ENCODE peak calls at places on chromosomes 13 and 19, in six cellular contexts. G is brain microvascular endothelial cell, Z is uterus, N is HepG2, S is cardiac muscle cell, E is IMR-90. U is an unnamed sample.

GRCh38 chr19:8681345-8682021 is 17.1 kb downstream of the ACTL9 start:
- DNase-seq in G (no peak), Z (no peak), N (no peak), S (no peak), E (no peak), U (no peak)

GRCh38 chr19:41328157-41328817 is 18.3 kb downstream of the CCDC97 start:
- DNase-seq in G (no peak), Z (no peak), N (no peak), S (no peak), E (peak; percentile 71), U (no peak)

GRCh38 chr13:108621421-108621820 is 8.0 kb upstream of the MYO16 start:
- DNase-seq in G (no peak), Z (no peak), N (no peak), S (no peak), E (no peak), U (no peak)

GRCh38 chr13:41418027-41418426 is 39.3 kb upstream of the RGCC start:
- DNase-seq in G (peak; percentile 82), Z (no peak), N (no peak), S (peak; percentile 84), E (peak; percentile 72), U (no peak)

GRCh38 chr19:55676889-55677505 is 2.0 kb downstream of the EPN1 start:
- DNase-seq in G (no peak), Z (no peak), N (no peak), S (no peak), E (no peak), U (no peak)

GRCh38 chr13:73158851-73159250 is 100.0 kb downstream of the KLF5 start:
- DNase-seq in G (peak; percentile 40), Z (no peak), N (no peak), S (peak; percentile 49), E (peak; percentile 75), U (no peak)

GRCh38 chr13:111323950-111324651 is 3.7 kb downstream of the TEX29 start:
- DNase-seq in G (no peak), Z (no peak), N (no peak), S (no peak), E (peak; percentile 5), U (no peak)

GRCh38 chr19:34141036-34141435 is 31.3 kb upstream of the LSM14A start:
- DNase-seq in G (no peak), Z (no peak), N (no peak), S (no peak), E (no peak), U (no peak)

GRCh38 chr13:40813662-40814454 is 24.4 kb downstream of the SLC25A15 start:
- DNase-seq in G (peak; percentile 16), Z (no peak), N (peak; percentile 30), S (peak; percentile 43), E (peak; percentile 34), U (no peak)

GRCh38 chr19:31378404-31378803 is 29.2 kb upstream of the TSHZ3 start:
- DNase-seq in G (peak; percentile 84), Z (peak; percentile 56), N (peak; percentile 4), S (peak; percentile 97), E (peak; percentile 95), U (no peak)

DNA sequence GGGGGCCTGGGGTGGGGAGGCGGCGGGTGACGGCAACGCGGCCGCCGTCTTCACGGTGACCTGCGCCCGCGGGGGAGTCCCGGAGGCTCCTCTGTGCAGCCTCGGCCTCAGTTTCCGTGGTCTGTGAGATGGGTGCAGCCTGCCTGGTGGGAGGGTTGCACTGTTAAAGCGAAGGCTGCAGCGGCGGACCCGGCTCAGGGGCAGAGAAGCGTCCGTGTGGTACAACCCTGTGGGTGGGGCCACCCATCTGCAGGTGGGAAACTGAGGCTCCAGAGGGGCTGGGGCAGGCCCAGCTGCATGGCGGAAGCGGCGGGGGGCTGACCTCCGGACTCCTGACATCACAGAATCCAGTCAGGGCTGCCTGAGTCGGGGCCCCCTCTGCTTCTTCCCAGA is 473 bp downstream of the FGF22 start:
- DNase-seq in G (no peak), Z (no peak), N (no peak), S (no peak), E (no peak), U (no peak)
- H3K4me3 ChIP-seq in G (peak overlapping the region; percentile 33), Z (peak overlapping the region; percentile 44), N (peak overlapping the region; percentile 16), S (peak overlapping the region; percentile 33), E (peak overlapping the region; percentile 49), U (peak overlapping the region; percentile 75)

DNA sequence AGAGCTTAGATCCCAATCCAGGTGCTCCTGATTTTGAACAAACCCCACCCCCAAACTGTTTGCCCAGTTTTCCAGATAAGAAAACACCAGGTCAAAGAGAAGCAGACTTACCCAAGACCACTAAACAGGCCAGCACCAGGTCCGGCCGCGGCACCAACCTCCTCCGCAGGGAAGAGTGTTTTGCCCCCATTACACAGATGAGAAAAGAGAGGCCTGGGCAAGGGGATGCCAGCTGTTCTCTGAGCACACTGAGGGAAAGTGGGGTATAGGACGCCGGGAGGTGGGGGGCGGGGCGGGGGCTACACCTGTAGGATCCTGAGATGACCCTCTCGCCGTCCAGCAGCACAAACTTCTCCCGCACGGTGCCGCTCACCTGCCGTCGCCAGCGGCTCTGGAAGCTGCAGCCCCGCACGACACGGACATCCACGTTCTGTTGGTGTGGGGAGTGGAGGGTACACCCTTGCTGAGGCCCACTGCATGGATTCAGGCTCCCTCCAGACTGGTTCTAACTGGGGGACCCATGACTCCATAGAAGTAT is 3.1 kb downstream of the SPACA4 start:
- DNase-seq in G (no peak), Z (no peak), N (no peak), S (no peak), E (no peak), U (no peak)
- TF ChIP-seq CTCF in G (no peak), Z (no peak), N (no peak), S (no peak), E (no peak), U (no peak)

GRCh38 chr19:19630062-19630414 is 2.0 kb upstream of the LPAR2 start:
- DNase-seq in G (no peak), Z (no peak), N (no peak), S (no peak), E (no peak), U (no peak)

GRCh38 chr19:19627442-19627715 is 641 bp downstream of the LPAR2 start:
- DNase-seq in G (no peak), Z (no peak), N (no peak), S (no peak), E (no peak), U (no peak)

GRCh38 chr19:19627716-19628498 is at the start of gene LPAR2:
- DNase-seq in G (no peak), Z (no peak), N (no peak), S (peak; percentile 21), E (no peak), U (no peak)

GRCh38 chr19:19630426-19630825 is 2.4 kb upstream of the LPAR2 start:
- DNase-seq in G (no peak), Z (no peak), N (no peak), S (no peak), E (no peak), U (no peak)

DNA sequence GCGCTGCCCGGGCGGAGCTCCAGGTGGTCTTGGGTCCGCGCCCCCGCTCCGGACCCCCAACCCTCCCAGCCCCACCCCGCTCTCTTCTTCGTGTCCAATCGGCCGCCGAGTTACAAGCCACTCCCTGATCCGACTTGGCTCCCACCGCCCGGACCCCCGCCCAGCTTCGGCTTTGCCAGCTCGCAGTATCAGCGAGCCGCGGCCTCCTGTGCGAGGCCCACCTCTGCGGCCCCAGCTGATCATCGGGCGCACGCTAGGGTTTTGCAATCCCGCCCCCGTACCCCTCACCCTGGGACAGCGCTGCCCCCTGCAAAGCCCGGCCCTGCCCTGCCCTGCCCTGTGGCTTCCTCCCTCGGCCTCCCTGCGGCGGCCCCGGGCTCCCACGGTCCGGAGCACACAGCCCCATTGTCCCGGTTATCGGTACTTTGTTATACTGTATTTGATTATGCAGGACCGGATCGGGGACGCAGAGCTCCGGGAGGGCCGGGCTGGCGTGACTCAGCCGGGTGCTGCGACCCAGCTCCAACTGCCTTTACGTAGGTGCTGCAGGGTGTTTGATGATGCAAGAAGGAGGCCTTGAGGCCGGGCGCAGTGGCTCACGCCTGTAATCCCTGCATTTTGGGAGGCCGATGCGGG is 597 bp upstream of the LPAR2 start:
- DNase-seq in G (peak; percentile 58), Z (no peak), N (no peak), S (peak; percentile 87), E (peak; percentile 48), U (no peak)
- H3K27ac ChIP-seq in G (no peak overlapping the region), Z (no peak overlapping the region), N (no peak overlapping the region), S (no peak overlapping the region), E (no peak overlapping the region), U (no peak overlapping the region)

GRCh38 chr13:39600766-39601165 is 2.2 kb downstream of the LHFPL6 start:
- DNase-seq in G (peak; percentile 24), Z (no peak), N (no peak), S (peak; percentile 27), E (no peak), U (peak; percentile 80)
- H3K4me3 ChIP-seq in G (peak overlapping the region; percentile 24), Z (peak overlapping the region; percentile 80), N (no peak overlapping the region), S (no peak overlapping the region), E (peak overlapping the region; percentile 2), U (peak overlapping the region; percentile 92)

DNA sequence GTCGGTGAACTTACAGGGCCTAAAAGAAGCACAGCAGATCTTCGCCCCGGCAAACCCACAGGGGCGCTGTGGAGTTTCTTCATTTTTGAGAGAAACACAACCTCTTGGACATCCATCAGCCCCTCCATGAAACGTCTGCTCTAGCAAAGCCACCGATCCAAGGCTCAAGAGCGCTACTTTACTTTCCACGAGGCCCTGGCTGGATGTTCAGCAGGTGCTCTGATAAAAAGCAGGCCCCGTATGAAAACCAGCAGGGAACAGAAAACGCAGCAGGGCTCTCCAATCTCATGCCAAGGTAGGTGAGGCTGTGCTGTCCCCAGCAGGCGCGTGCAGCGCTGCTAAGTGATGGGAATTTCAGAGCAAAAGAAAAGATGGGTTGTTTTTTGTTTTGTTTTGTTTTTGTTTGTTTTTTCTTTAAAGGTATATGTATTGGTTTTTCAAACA is 86.7 kb downstream of the IRS2 start:
- DNase-seq in G (no peak), Z (no peak), N (no peak), S (no peak), E (no peak), U (no peak)
- TF ChIP-seq CTCF in G (no peak), Z (no peak), N (no peak), S (no peak), E (no peak), U (no peak)

GRCh38 chr13:48159436-48160225 is 64.7 kb upstream of the MED4 start:
- DNase-seq in G (no peak), Z (no peak), N (no peak), S (no peak), E (no peak), U (no peak)

GRCh38 chr13:48163066-48163465 is 68.2 kb upstream of the MED4 start:
- DNase-seq in G (no peak), Z (no peak), N (no peak), S (peak; percentile 49), E (no peak), U (no peak)

GRCh38 chr13:48161530-48162179 is 66.8 kb upstream of the MED4 start:
- DNase-seq in G (no peak), Z (no peak), N (no peak), S (no peak), E (no peak), U (no peak)

GRCh38 chr13:48160879-48161278 is 66.0 kb upstream of the MED4 start:
- DNase-seq in G (peak; percentile 18), Z (no peak), N (no peak), S (peak; percentile 21), E (no peak), U (no peak)

DNA sequence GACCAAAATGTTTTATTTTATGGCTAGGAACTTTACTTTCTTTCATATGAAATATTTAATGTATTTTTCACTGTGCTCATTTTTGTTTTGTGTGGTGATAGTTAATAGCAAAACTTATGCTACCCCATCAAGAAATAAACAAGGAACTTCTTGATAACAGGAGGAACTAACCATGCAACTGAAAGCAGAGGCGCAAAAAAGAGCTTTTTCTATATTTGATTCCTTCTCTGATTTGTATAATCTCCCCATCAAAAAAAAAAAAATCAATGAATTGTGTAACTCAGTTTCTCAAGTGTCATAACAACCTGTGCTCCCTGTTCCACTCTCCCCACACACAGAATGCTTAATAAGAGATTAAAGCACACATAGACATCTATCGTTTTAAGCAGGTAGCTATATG is 67.3 kb upstream of the MED4 start:
- DNase-seq in G (no peak), Z (no peak), N (no peak), S (no peak), E (no peak), U (no peak)
- H3K27ac ChIP-seq in G (no peak overlapping the region), Z (no peak overlapping the region), N (no peak overlapping the region), S (no peak overlapping the region), E (no peak overlapping the region), U (no peak overlapping the region)

U was measured in coronary artery.